ENCODE peak calls at places on chromosomes 3 and 15, in eight cellular contexts. V, T, D, A, G, H, S and O are unnamed samples.

GRCh38 chr15:40479024-40479423 is 8.2 kb downstream of the CHST14 start:
- DNase-seq in V (no peak), T (no peak), D (no peak), A (no peak), G (no peak), H (no peak), S (no peak), O (no peak)

GRCh38 chr15:59792359-59792758 is 103.2 kb upstream of the BNIP2 start:
- DNase-seq in V (no peak), T (no peak), D (no peak), A (no peak), G (no peak), H (no peak), S (no peak), O (no peak)

GRCh38 chr15:81296673-81297072 is 27.3 kb downstream of the STARD5 start:
- DNase-seq in V (no peak), T (no peak), D (peak), A (no peak), G (no peak), H (no peak), S (no peak), O (no peak)

GRCh38 chr3:182212479-182213076 is 500.9 kb downstream of the SOX2 start:
- DNase-seq in V (no peak), T (peak), D (peak), A (no peak), G (peak), H (no peak), S (peak), O (peak)

GRCh38 chr3:110314512-110315114 is 757.0 kb upstream of the NECTIN3 start:
- DNase-seq in V (no peak), T (peak), D (peak), A (peak), G (no peak), H (peak), S (peak), O (peak)

GRCh38 chr3:6962796-6963195 is 101.9 kb downstream of the GRM7 start:
- DNase-seq in V (no peak), T (no peak), D (no peak), A (no peak), G (no peak), H (no peak), S (no peak), O (no peak)

GRCh38 chr3:56610669-56611335 is 53.8 kb downstream of the CCDC66 start:
- DNase-seq in V (no peak), T (no peak), D (no peak), A (no peak), G (no peak), H (no peak), S (no peak), O (no peak)

GRCh38 chr15:55897560-55898336 is 95.7 kb downstream of the NEDD4 start:
- DNase-seq in V (no peak), T (peak), D (peak), A (peak), G (no peak), H (peak), S (peak), O (peak)

GRCh38 chr3:55595420-55595819 is 108.3 kb upstream of the WNT5A start:
- DNase-seq in V (no peak), T (no peak), D (no peak), A (no peak), G (no peak), H (no peak), S (no peak), O (no peak)

GRCh38 chr3:86990171-86990733 is 697 bp downstream of the VGLL3 start:
- DNase-seq in V (no peak), T (peak), D (no peak), A (peak), G (no peak), H (peak), S (peak), O (no peak)

GRCh38 chr3:74883690-74884089 is 269.2 kb upstream of the CNTN3 start:
- DNase-seq in V (no peak), T (no peak), D (peak), A (no peak), G (peak), H (no peak), S (no peak), O (no peak)

GRCh38 chr3:105513042-105513441 is 146.3 kb downstream of the ALCAM start:
- DNase-seq in V (no peak), T (no peak), D (no peak), A (no peak), G (peak), H (no peak), S (no peak), O (no peak)

GRCh38 chr3:120801484-120801883 is 58.9 kb downstream of the GTF2E1 start:
- DNase-seq in V (no peak), T (no peak), D (no peak), A (no peak), G (no peak), H (no peak), S (no peak), O (no peak)

GRCh38 chr3:120440001-120440703 is 10.6 kb downstream of the FSTL1 start:
- DNase-seq in V (no peak), T (no peak), D (no peak), A (no peak), G (no peak), H (no peak), S (no peak), O (no peak)

GRCh38 chr3:159619341-159619885 is 369.2 kb upstream of the IL12A start:
- DNase-seq in V (no peak), T (no peak), D (peak), A (no peak), G (no peak), H (no peak), S (no peak), O (no peak)

GRCh38 chr15:74179101-74179841 is 5.8 kb downstream of the ISLR start:
- DNase-seq in V (no peak), T (peak), D (no peak), A (no peak), G (peak), H (no peak), S (peak), O (peak)

GRCh38 chr3:98574157-98574556 is 19.3 kb downstream of the CPOX start:
- DNase-seq in V (no peak), T (no peak), D (no peak), A (no peak), G (no peak), H (no peak), S (no peak), O (no peak)

GRCh38 chr3:111237906-111238305 is 166.3 kb downstream of the NECTIN3 start:
- DNase-seq in V (no peak), T (no peak), D (no peak), A (no peak), G (no peak), H (no peak), S (no peak), O (no peak)

GRCh38 chr15:64224508-64224907 is 61.7 kb upstream of the PPIB start:
- DNase-seq in V (no peak), T (peak), D (peak), A (no peak), G (peak), H (no peak), S (no peak), O (peak)